ENCODE peak calls at places on chromosomes 3 and 15, in five cellular contexts. Z is lower lobe of right lung, D is fibroblast of mammary gland, J is fibroblast of lung, T is lower leg skin. N is an unnamed sample.

GRCh38 chr3:124119056-124119721 is 127.3 kb upstream of the ROPN1 start:
- DNase-seq in D (peak; percentile 89), T (no peak), Z (no peak), J (peak; percentile 91), N (no peak)

GRCh38 chr3:137972401-137972800 is 37.6 kb upstream of the CLDN18 start:
- DNase-seq in D (no peak), J (no peak), Z (no peak), T (no peak), N (no peak)

GRCh38 chr3:114327665-114328064 is 33.8 kb downstream of the TIGIT start:
- DNase-seq in Z (no peak), T (no peak), D (no peak), J (no peak), N (no peak)

GRCh38 chr3:127428344-127429001 is 140.6 kb upstream of the PRR20G start:
- DNase-seq in J (no peak), D (peak; percentile 2), T (no peak), Z (no peak), N (no peak)

GRCh38 chr15:37059051-37059450 is 41.3 kb downstream of the MEIS2 start:
- DNase-seq in J (peak; percentile 91), T (no peak), D (peak; percentile 75), Z (no peak), N (no peak)

GRCh38 chr15:100448481-100448880 is 80.3 kb downstream of the CERS3 start:
- DNase-seq in T (no peak), J (no peak), Z (no peak), D (no peak), N (no peak)

GRCh38 chr15:86772369-86773059 is 692.8 kb downstream of the AGBL1 start:
- DNase-seq in T (no peak), Z (no peak), J (peak; percentile 36), D (no peak), N (no peak)

GRCh38 chr3:40827942-40828688 is 303.4 kb downstream of the ZNF621 start:
- DNase-seq in J (peak; percentile 4), D (peak; percentile 55), T (peak; percentile 86), Z (no peak), N (no peak)

GRCh38 chr15:90915808-90916440 is 12.8 kb downstream of the MAN2A2 start:
- DNase-seq in D (no peak), Z (peak; percentile 87), T (peak; percentile 51), J (peak; percentile 26), N (no peak)

GRCh38 chr15:90916461-90916860 is 13.4 kb downstream of the MAN2A2 start:
- DNase-seq in J (no peak), T (no peak), D (no peak), Z (peak; percentile 36), N (no peak)

GRCh38 chr15:90913398-90913944 is 10.4 kb downstream of the MAN2A2 start:
- DNase-seq in J (no peak), Z (peak; percentile 39), T (no peak), D (no peak), N (no peak)

GRCh38 chr15:90914240-90915080 is 11.4 kb downstream of the MAN2A2 start:
- DNase-seq in T (no peak), D (no peak), Z (peak; percentile 69), J (no peak), N (no peak)

GRCh38 chr15:90915216-90915807 is 12.2 kb downstream of the MAN2A2 start:
- DNase-seq in D (no peak), Z (peak; percentile 34), J (no peak), T (no peak), N (no peak)
- TF ChIP-seq CTCF in D (no peak), Z (no peak), J (no peak), T (no peak), N (no peak)

DNA sequence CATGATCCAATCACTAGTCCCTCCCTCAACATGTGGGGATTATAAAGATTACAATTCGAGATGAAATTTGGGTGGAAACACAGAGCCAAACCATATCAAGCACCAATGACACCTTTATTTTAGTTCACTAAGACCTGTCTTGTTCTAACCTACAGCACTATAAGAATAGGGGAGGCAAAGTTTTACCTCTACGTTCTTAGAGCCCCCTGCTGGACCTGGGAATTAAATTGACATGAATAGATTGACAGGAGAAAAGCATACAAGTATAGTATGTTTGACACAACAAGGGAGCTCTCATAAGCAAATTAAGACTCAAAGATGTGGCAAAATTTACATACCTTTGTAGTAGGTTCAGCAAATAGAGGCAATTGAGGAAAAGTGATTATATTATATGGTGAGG is 974.4 kb upstream of the ALCAM start:
- DNase-seq in D (no peak), J (no peak), T (no peak), Z (no peak), N (no peak)
- TF ChIP-seq CTCF in D (no peak), J (no peak), T (no peak), Z (no peak), N (no peak)

GRCh38 chr3:175146258-175146657 is 287.1 kb downstream of the NAALADL2 start:
- DNase-seq in Z (no peak), D (peak; percentile 38), T (no peak), J (peak; percentile 13), N (no peak)
- TF ChIP-seq CTCF in Z (no peak), D (peak; percentile 49), T (no peak), J (peak; percentile 43), N (peak; percentile 83)

GRCh38 chr3:12046406-12046805 is 42.2 kb downstream of the SYN2 start:
- DNase-seq in T (no peak), D (peak; percentile 14), Z (no peak), J (no peak), N (no peak)
- TF ChIP-seq CTCF in T (no peak), D (peak; percentile 37), Z (peak; percentile 32), J (no peak), N (peak; percentile 60)

DNA sequence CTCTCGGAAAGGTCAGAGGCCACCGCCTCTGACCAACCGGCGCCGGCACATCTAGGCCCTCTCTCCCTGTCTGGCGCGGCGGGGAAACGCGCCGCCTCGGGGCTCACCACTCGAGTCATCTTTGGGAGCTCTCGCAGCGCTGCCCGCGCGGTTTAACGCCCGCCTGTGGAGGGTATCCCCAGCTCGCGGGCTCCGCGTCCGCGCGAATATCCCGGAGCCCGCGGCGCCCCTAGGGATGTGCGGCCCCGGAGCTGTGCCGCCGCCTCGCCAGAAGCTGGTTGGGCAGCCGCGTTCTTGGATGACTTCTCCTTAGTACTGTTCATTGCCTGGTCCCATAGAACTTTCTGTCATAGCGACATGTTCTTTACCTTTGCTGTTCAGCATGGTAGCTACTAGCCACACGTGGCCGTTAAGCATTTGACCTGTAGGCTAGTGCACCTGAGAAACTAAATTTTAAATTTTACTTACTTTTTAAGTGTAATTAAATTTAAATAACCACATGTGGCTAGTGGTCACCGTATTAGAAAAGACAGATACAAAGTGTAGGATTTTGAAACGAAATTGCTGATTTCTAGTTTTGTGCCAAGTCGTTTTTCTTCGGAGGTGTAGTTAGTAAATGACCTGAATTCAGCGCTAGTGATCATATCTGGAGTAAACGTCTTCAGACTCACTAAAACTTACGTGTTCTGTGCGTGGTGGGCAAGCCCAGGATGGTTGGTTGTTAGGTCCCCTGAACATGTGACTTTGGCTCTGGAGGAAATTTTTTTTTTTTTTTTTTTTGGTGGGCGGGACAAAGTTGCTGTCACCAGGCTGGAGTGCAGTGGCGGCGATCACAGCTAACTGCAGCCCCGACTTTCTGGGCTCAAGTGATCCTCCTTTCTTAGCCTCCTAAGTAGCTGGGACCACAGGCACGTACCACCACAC is 835 bp downstream of the ARIH2 start:
- DNase-seq in T (no peak), D (peak; percentile 65), J (peak; percentile 52), Z (no peak), N (no peak)
- TF ChIP-seq CTCF in T (no peak), D (no peak), J (no peak), Z (peak; percentile 5), N (no peak)

GRCh38 chr3:87900061-87900460 is 158.7 kb downstream of the CGGBP1 start:
- DNase-seq in Z (no peak), D (peak; percentile 0), T (no peak), J (no peak), N (no peak)
- TF ChIP-seq CTCF in Z (peak; percentile 25), D (peak; percentile 14), T (no peak), J (no peak), N (peak; percentile 65)

GRCh38 chr3:14377044-14377837 is 25.2 kb upstream of the SLC6A6 start:
- DNase-seq in D (no peak), Z (no peak), J (no peak), T (no peak), N (no peak)

GRCh38 chr3:14374444-14374883 is 27.9 kb upstream of the SLC6A6 start:
- DNase-seq in D (no peak), J (no peak), Z (peak; percentile 57), T (no peak), N (no peak)

GRCh38 chr3:14376348-14377043 is 25.9 kb upstream of the SLC6A6 start:
- DNase-seq in T (no peak), D (no peak), Z (no peak), J (no peak), N (no peak)

GRCh38 chr3:14373753-14374376 is 28.5 kb upstream of the SLC6A6 start:
- DNase-seq in T (no peak), J (no peak), D (no peak), Z (no peak), N (no peak)

GRCh38 chr3:14375192-14375591 is 27.2 kb upstream of the SLC6A6 start:
- DNase-seq in T (no peak), J (no peak), D (no peak), Z (no peak), N (no peak)
- TF ChIP-seq CTCF in T (no peak), J (no peak), D (no peak), Z (no peak), N (no peak)

N was measured in chondrocyte.